ENCODE peak calls at places on chromosome 11, in eight cellular contexts. One of them, this sample, is unnamed.

GRCh38 chr11:79758325-79758724 is 317.5 kb upstream of the TENM4 start:
- DNase-seq in suprapubic skin: no peak
- DNase-seq in upper lobe of left lung: no peak
- DNase-seq in left ventricle myocardium inferior: no peak
- DNase-seq in colonic mucosa: no peak
- DNase-seq in neural progenitor cell: no peak
- DNase-seq in Peyer's patch: no peak
- DNase-seq in right lobe of liver: no peak
- DNase-seq in this sample: no peak

GRCh38 chr11:27468643-27469332 is 3.8 kb downstream of the LGR4 start:
- DNase-seq in suprapubic skin: no peak
- DNase-seq in upper lobe of left lung: no peak
- DNase-seq in left ventricle myocardium inferior: no peak
- DNase-seq in colonic mucosa: peak; percentile 40
- DNase-seq in neural progenitor cell: peak; percentile 36
- DNase-seq in Peyer's patch: no peak
- DNase-seq in right lobe of liver: no peak
- DNase-seq in this sample: no peak

GRCh38 chr11:7677801-7678201 is 4.5 kb upstream of the CYB5R2 start:
- DNase-seq in suprapubic skin: no peak
- DNase-seq in upper lobe of left lung: no peak
- DNase-seq in left ventricle myocardium inferior: no peak
- DNase-seq in colonic mucosa: no peak
- DNase-seq in neural progenitor cell: no peak
- DNase-seq in Peyer's patch: no peak
- DNase-seq in right lobe of liver: no peak
- DNase-seq in this sample: no peak

GRCh38 chr11:65625628-65626342 is 10.2 kb downstream of the PCNX3 start:
- DNase-seq in suprapubic skin: no peak
- DNase-seq in upper lobe of left lung: peak; percentile 84
- DNase-seq in left ventricle myocardium inferior: peak; percentile 70
- DNase-seq in colonic mucosa: peak; percentile 66
- DNase-seq in neural progenitor cell: peak; percentile 72
- DNase-seq in Peyer's patch: peak; percentile 84
- DNase-seq in right lobe of liver: peak; percentile 63
- DNase-seq in this sample: peak; percentile 65

GRCh38 chr11:67266424-67267187 is at the start of gene GRK2:
- DNase-seq in suprapubic skin: no peak
- DNase-seq in upper lobe of left lung: peak; percentile 92
- DNase-seq in left ventricle myocardium inferior: no peak
- DNase-seq in colonic mucosa: no peak
- DNase-seq in neural progenitor cell: peak; percentile 37
- DNase-seq in Peyer's patch: peak; percentile 66
- DNase-seq in right lobe of liver: peak; percentile 49
- DNase-seq in this sample: peak; percentile 47

GRCh38 chr11:130096823-130097222 is 27.1 kb downstream of the APLP2 start:
- DNase-seq in suprapubic skin: no peak
- DNase-seq in upper lobe of left lung: no peak
- DNase-seq in left ventricle myocardium inferior: no peak
- DNase-seq in colonic mucosa: no peak
- DNase-seq in neural progenitor cell: no peak
- DNase-seq in Peyer's patch: no peak
- DNase-seq in right lobe of liver: no peak
- DNase-seq in this sample: no peak

GRCh38 chr11:1928891-1929541 is 9.5 kb downstream of the TNNT3 start:
- DNase-seq in suprapubic skin: peak; percentile 70
- DNase-seq in upper lobe of left lung: peak; percentile 78
- DNase-seq in left ventricle myocardium inferior: no peak
- DNase-seq in colonic mucosa: no peak
- DNase-seq in neural progenitor cell: peak; percentile 1
- DNase-seq in Peyer's patch: no peak
- DNase-seq in right lobe of liver: peak; percentile 14
- DNase-seq in this sample: peak; percentile 35

GRCh38 chr11:34549271-34549670 is 35.7 kb upstream of the ELF5 start:
- DNase-seq in suprapubic skin: no peak
- DNase-seq in upper lobe of left lung: no peak
- DNase-seq in left ventricle myocardium inferior: no peak
- DNase-seq in colonic mucosa: no peak
- DNase-seq in neural progenitor cell: no peak
- DNase-seq in Peyer's patch: no peak
- DNase-seq in right lobe of liver: no peak
- DNase-seq in this sample: no peak

GRCh38 chr11:66221012-66221411 is 47.4 kb upstream of the RAB1B start:
- DNase-seq in suprapubic skin: no peak
- DNase-seq in upper lobe of left lung: peak; percentile 65
- DNase-seq in left ventricle myocardium inferior: no peak
- DNase-seq in colonic mucosa: no peak
- DNase-seq in neural progenitor cell: no peak
- DNase-seq in Peyer's patch: peak; percentile 33
- DNase-seq in right lobe of liver: no peak
- DNase-seq in this sample: no peak

GRCh38 chr11:129749141-129749540 is 66.5 kb upstream of the TMEM45B start:
- DNase-seq in suprapubic skin: peak; percentile 52
- DNase-seq in upper lobe of left lung: no peak
- DNase-seq in left ventricle myocardium inferior: no peak
- DNase-seq in colonic mucosa: no peak
- DNase-seq in neural progenitor cell: no peak
- DNase-seq in Peyer's patch: no peak
- DNase-seq in right lobe of liver: no peak
- DNase-seq in this sample: no peak

GRCh38 chr11:111633756-111634362 is 31.6 kb downstream of the SIK2 start:
- DNase-seq in suprapubic skin: no peak
- DNase-seq in upper lobe of left lung: no peak
- DNase-seq in left ventricle myocardium inferior: no peak
- DNase-seq in colonic mucosa: no peak
- DNase-seq in neural progenitor cell: no peak
- DNase-seq in Peyer's patch: no peak
- DNase-seq in right lobe of liver: no peak
- DNase-seq in this sample: no peak

GRCh38 chr11:10500263-10500601 is 40.8 kb downstream of the RNF141 start:
- DNase-seq in suprapubic skin: no peak
- DNase-seq in upper lobe of left lung: no peak
- DNase-seq in left ventricle myocardium inferior: no peak
- DNase-seq in colonic mucosa: peak; percentile 10
- DNase-seq in neural progenitor cell: no peak
- DNase-seq in Peyer's patch: no peak
- DNase-seq in right lobe of liver: no peak
- DNase-seq in this sample: no peak

GRCh38 chr11:77654770-77655434 is 17.3 kb upstream of the CLNS1A start:
- DNase-seq in suprapubic skin: no peak
- DNase-seq in upper lobe of left lung: no peak
- DNase-seq in left ventricle myocardium inferior: no peak
- DNase-seq in colonic mucosa: no peak
- DNase-seq in neural progenitor cell: no peak
- DNase-seq in Peyer's patch: no peak
- DNase-seq in right lobe of liver: no peak
- DNase-seq in this sample: no peak

GRCh38 chr11:66268210-66268952 is at the start of gene RAB1B:
- DNase-seq in suprapubic skin: peak; percentile 100
- DNase-seq in upper lobe of left lung: peak; percentile 100
- DNase-seq in left ventricle myocardium inferior: peak; percentile 100
- DNase-seq in colonic mucosa: peak; percentile 100
- DNase-seq in neural progenitor cell: peak; percentile 100
- DNase-seq in Peyer's patch: peak; percentile 100
- DNase-seq in right lobe of liver: peak; percentile 100
- DNase-seq in this sample: peak; percentile 99

GRCh38 chr11:18013790-18014507 is 1.1 kb upstream of the SERGEF start:
- DNase-seq in suprapubic skin: no peak
- DNase-seq in upper lobe of left lung: no peak
- DNase-seq in left ventricle myocardium inferior: no peak
- DNase-seq in colonic mucosa: peak; percentile 27
- DNase-seq in neural progenitor cell: peak; percentile 24
- DNase-seq in Peyer's patch: no peak
- DNase-seq in right lobe of liver: no peak
- DNase-seq in this sample: no peak

GRCh38 chr11:77104727-77105126 is 2.1 kb downstream of the OMP start:
- DNase-seq in suprapubic skin: no peak
- DNase-seq in upper lobe of left lung: no peak
- DNase-seq in left ventricle myocardium inferior: no peak
- DNase-seq in colonic mucosa: no peak
- DNase-seq in neural progenitor cell: no peak
- DNase-seq in Peyer's patch: no peak
- DNase-seq in right lobe of liver: no peak
- DNase-seq in this sample: no peak

GRCh38 chr11:44788536-44789227 is 61.9 kb downstream of the TSPAN18 start:
- DNase-seq in suprapubic skin: no peak
- DNase-seq in upper lobe of left lung: no peak
- DNase-seq in left ventricle myocardium inferior: no peak
- DNase-seq in colonic mucosa: no peak
- DNase-seq in neural progenitor cell: no peak
- DNase-seq in Peyer's patch: no peak
- DNase-seq in right lobe of liver: no peak
- DNase-seq in this sample: no peak

GRCh38 chr11:79956061-79956460 is 515.2 kb upstream of the TENM4 start:
- DNase-seq in suprapubic skin: no peak
- DNase-seq in upper lobe of left lung: no peak
- DNase-seq in left ventricle myocardium inferior: no peak
- DNase-seq in colonic mucosa: no peak
- DNase-seq in neural progenitor cell: no peak
- DNase-seq in Peyer's patch: no peak
- DNase-seq in right lobe of liver: no peak
- DNase-seq in this sample: no peak

GRCh38 chr11:117828641-117829368 is 4.3 kb upstream of the FXYD2 start:
- DNase-seq in suprapubic skin: peak; percentile 78
- DNase-seq in upper lobe of left lung: peak; percentile 70
- DNase-seq in left ventricle myocardium inferior: peak; percentile 62
- DNase-seq in colonic mucosa: peak; percentile 35
- DNase-seq in neural progenitor cell: no peak
- DNase-seq in Peyer's patch: peak; percentile 80
- DNase-seq in right lobe of liver: no peak
- DNase-seq in this sample: peak; percentile 59
- H3K36me3 ChIP-seq in suprapubic skin: no peaks in the 10 kb centered on the region
- H3K36me3 ChIP-seq in upper lobe of left lung: no peaks in the 10 kb centered on the region
- H3K36me3 ChIP-seq in left ventricle myocardium inferior: no peaks in the 10 kb centered on the region
- H3K36me3 ChIP-seq in colonic mucosa: no peaks in the 10 kb centered on the region
- H3K36me3 ChIP-seq in neural progenitor cell: no peaks in the 10 kb centered on the region
- H3K36me3 ChIP-seq in Peyer's patch: no peaks in the 10 kb centered on the region
- H3K36me3 ChIP-seq in right lobe of liver: no peaks in the 10 kb centered on the region
- H3K36me3 ChIP-seq in this sample: no peaks in the 10 kb centered on the region

DNA sequence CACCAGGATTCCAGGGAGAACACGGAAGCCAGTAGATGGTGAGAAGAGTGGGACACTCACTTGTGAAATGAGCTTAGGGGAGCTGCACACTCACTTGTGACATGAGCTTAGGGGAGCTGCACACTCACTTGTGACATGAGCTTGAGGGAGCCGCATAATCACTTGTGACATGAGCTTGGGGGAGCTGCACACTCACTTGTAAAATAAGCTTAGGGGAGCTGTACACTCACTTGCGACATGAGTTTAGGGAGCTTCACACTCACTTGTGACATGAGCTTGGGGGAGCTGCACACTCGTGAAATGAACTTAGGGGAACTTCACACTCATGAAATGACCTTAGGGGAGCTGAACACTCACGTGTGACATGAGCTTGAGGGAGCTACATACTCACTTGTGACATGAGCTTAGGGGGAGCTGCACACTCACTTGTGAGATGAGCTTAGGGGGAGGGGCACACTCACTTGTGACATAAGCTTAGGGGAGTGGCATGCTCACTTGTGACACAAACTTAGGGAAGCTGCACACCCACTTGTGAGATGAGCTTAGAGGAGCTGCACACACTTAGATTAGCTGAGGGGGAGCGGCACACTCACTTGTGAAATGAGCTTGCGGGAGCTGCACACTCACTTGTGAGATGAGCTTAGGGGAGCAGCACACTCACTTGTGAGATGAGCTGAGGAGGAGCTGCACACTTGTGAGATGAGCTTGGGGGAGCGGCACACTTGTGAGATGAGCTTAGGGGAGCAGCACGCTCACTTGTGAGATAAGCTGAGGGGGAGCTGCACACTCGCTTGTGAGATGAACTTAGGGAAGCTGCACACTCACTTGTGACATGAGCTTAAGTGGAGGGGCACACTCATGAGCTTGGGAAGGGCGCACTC is 59.0 kb downstream of the NCAPD3 start:
- DNase-seq in suprapubic skin: no peak
- DNase-seq in upper lobe of left lung: no peak
- DNase-seq in left ventricle myocardium inferior: no peak
- DNase-seq in colonic mucosa: no peak
- DNase-seq in neural progenitor cell: peak; percentile 83
- DNase-seq in Peyer's patch: no peak
- DNase-seq in right lobe of liver: no peak
- DNase-seq in this sample: no peak
- H3K9me3 ChIP-seq in suprapubic skin: no peaks in the 10 kb centered on the region
- H3K9me3 ChIP-seq in upper lobe of left lung: no peaks in the 10 kb centered on the region
- H3K9me3 ChIP-seq in left ventricle myocardium inferior: no peaks in the 10 kb centered on the region
- H3K9me3 ChIP-seq in colonic mucosa: no peaks in the 10 kb centered on the region
- H3K9me3 ChIP-seq in neural progenitor cell: peaks cover 58% of the 10 kb centered on the region
- H3K9me3 ChIP-seq in Peyer's patch: no peaks in the 10 kb centered on the region
- H3K9me3 ChIP-seq in right lobe of liver: no peaks in the 10 kb centered on the region
- H3K9me3 ChIP-seq in this sample: no peaks in the 10 kb centered on the region

DNA sequence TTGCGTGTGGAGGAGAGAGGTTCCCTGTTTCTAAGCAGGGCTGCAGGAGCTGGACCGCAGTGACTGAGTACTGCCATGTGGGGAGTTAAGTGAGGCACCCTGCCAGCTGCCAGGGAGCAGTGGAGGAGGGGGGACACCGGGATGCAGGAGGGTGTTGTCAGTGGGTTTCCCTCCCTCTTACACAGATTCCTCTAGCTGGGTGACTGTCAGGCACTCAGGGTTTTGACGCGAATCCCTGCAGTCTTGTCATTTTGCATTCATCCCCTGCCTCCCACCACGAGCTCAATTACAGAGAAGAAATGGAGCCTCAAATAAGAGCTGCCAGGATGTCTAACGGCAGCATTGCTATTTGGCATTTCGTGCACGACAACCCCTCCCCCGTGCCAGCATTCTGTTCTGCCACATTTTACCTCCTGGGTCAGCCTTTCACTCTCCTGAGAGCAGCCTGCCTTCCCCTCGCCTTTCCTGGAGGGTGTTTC is 119.9 kb upstream of the SORL1-AS1 start:
- DNase-seq in suprapubic skin: no peak
- DNase-seq in upper lobe of left lung: no peak
- DNase-seq in left ventricle myocardium inferior: no peak
- DNase-seq in colonic mucosa: no peak
- DNase-seq in neural progenitor cell: no peak
- DNase-seq in Peyer's patch: no peak
- DNase-seq in right lobe of liver: no peak
- DNase-seq in this sample: no peak
- H3K36me3 ChIP-seq in suprapubic skin: no peaks in the 10 kb centered on the region
- H3K36me3 ChIP-seq in upper lobe of left lung: no peaks in the 10 kb centered on the region
- H3K36me3 ChIP-seq in left ventricle myocardium inferior: no peaks in the 10 kb centered on the region
- H3K36me3 ChIP-seq in colonic mucosa: no peaks in the 10 kb centered on the region
- H3K36me3 ChIP-seq in neural progenitor cell: no peaks in the 10 kb centered on the region
- H3K36me3 ChIP-seq in Peyer's patch: peaks cover 77% of the 10 kb centered on the region
- H3K36me3 ChIP-seq in right lobe of liver: no peaks in the 10 kb centered on the region
- H3K36me3 ChIP-seq in this sample: peaks cover 77% of the 10 kb centered on the region

GRCh38 chr11:55806248-55806647 is 4.9 kb upstream of the OR5L1 start:
- DNase-seq in suprapubic skin: no peak
- DNase-seq in upper lobe of left lung: no peak
- DNase-seq in left ventricle myocardium inferior: no peak
- DNase-seq in colonic mucosa: no peak
- DNase-seq in neural progenitor cell: no peak
- DNase-seq in Peyer's patch: no peak
- DNase-seq in right lobe of liver: no peak
- DNase-seq in this sample: no peak

DNA sequence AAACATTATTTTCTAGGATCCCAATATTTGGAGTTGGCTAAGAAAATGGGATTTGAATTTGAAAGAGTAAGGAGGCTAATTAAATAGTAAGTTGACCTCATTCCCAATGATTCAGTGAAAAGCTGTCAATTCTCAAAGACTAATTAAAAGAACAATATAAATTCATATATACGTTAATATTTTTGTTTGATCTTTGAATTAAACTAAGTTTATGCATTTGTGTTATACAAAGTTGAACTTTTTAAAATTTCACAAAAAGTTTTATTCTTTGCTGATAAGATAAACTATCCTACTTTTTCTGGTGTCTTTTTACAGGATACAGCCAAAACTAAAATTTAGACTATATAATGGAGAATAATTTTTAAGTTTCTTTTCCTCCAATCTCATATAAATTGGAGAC is at the start of gene OR5L1:
- DNase-seq in suprapubic skin: no peak
- DNase-seq in upper lobe of left lung: no peak
- DNase-seq in left ventricle myocardium inferior: no peak
- DNase-seq in colonic mucosa: no peak
- DNase-seq in neural progenitor cell: no peak
- DNase-seq in Peyer's patch: no peak
- DNase-seq in right lobe of liver: no peak
- DNase-seq in this sample: no peak
- H3K9me3 ChIP-seq in suprapubic skin: peaks cover 9% of the 10 kb centered on the region
- H3K9me3 ChIP-seq in upper lobe of left lung: peaks cover 11% of the 10 kb centered on the region
- H3K9me3 ChIP-seq in left ventricle myocardium inferior: peaks cover 20% of the 10 kb centered on the region
- H3K9me3 ChIP-seq in colonic mucosa: no peaks in the 10 kb centered on the region
- H3K9me3 ChIP-seq in neural progenitor cell: peaks cover 31% of the 10 kb centered on the region
- H3K9me3 ChIP-seq in Peyer's patch: no peaks in the 10 kb centered on the region
- H3K9me3 ChIP-seq in right lobe of liver: no peaks in the 10 kb centered on the region
- H3K9me3 ChIP-seq in this sample: no peaks in the 10 kb centered on the region